ENCODE peak calls at places on chromosomes 2 and 18, in five cellular contexts. One of them, this sample, is unnamed.

GRCh38 chr2:219636941-219637841 is 9.8 kb downstream of the SLC4A3 start:
- DNase-seq in GM20000: peak
- DNase-seq in LoVo: no peak
- DNase-seq in left cardiac atrium: no peak
- DNase-seq in NCI-H82: no peak
- DNase-seq in this sample: no peak

GRCh38 chr2:166658901-166659300 is 164.9 kb upstream of the SCN7A start:
- DNase-seq in GM20000: no peak
- DNase-seq in left cardiac atrium: no peak
- DNase-seq in LoVo: no peak
- DNase-seq in NCI-H82: no peak
- DNase-seq in this sample: no peak

GRCh38 chr2:201654611-201655384 is 11.5 kb upstream of the TMEM237 start:
- DNase-seq in NCI-H82: no peak
- DNase-seq in left cardiac atrium: no peak
- DNase-seq in LoVo: no peak
- DNase-seq in GM20000: no peak
- DNase-seq in this sample: no peak

GRCh38 chr2:210502997-210503621 is 26.6 kb upstream of the LANCL1 start:
- DNase-seq in left cardiac atrium: peak
- DNase-seq in LoVo: peak
- DNase-seq in NCI-H82: peak
- DNase-seq in GM20000: peak
- DNase-seq in this sample: peak

GRCh38 chr18:73979742-73980141 is 167.9 kb downstream of the FBXO15 start:
- DNase-seq in LoVo: no peak
- DNase-seq in left cardiac atrium: no peak
- DNase-seq in NCI-H82: no peak
- DNase-seq in GM20000: no peak
- DNase-seq in this sample: no peak

GRCh38 chr2:219701847-219702634 is 74.6 kb downstream of the SLC4A3 start:
- DNase-seq in LoVo: no peak
- DNase-seq in left cardiac atrium: no peak
- DNase-seq in GM20000: no peak
- DNase-seq in NCI-H82: peak
- DNase-seq in this sample: no peak

GRCh38 chr18:61738488-61738887 is 154.3 kb downstream of the RNF152 start:
- DNase-seq in GM20000: no peak
- DNase-seq in NCI-H82: no peak
- DNase-seq in left cardiac atrium: no peak
- DNase-seq in LoVo: no peak
- DNase-seq in this sample: no peak

GRCh38 chr2:129929321-129930290 is 49.9 kb upstream of the RAB6C start:
- DNase-seq in NCI-H82: no peak
- DNase-seq in GM20000: peak
- DNase-seq in LoVo: no peak
- DNase-seq in left cardiac atrium: peak
- DNase-seq in this sample: no peak

GRCh38 chr2:129828829-129829228 is 150.6 kb upstream of the RAB6C start:
- DNase-seq in left cardiac atrium: no peak
- DNase-seq in NCI-H82: no peak
- DNase-seq in LoVo: no peak
- DNase-seq in GM20000: no peak
- DNase-seq in this sample: no peak

GRCh38 chr2:106990307-106990706 is 104.3 kb upstream of the ST6GAL2 start:
- DNase-seq in left cardiac atrium: no peak
- DNase-seq in LoVo: no peak
- DNase-seq in NCI-H82: peak
- DNase-seq in GM20000: no peak
- DNase-seq in this sample: no peak

GRCh38 chr2:200127852-200128251 is 172.5 kb downstream of the MAIP1 start:
- DNase-seq in LoVo: no peak
- DNase-seq in NCI-H82: no peak
- DNase-seq in GM20000: no peak
- DNase-seq in left cardiac atrium: no peak
- DNase-seq in this sample: peak

GRCh38 chr2:233414273-233414654 is 60.0 kb downstream of the DGKD start:
- DNase-seq in NCI-H82: no peak
- DNase-seq in GM20000: no peak
- DNase-seq in left cardiac atrium: no peak
- DNase-seq in LoVo: peak
- DNase-seq in this sample: no peak

GRCh38 chr18:76927216-76927725 is 104.9 kb downstream of the ZNF236 start:
- DNase-seq in left cardiac atrium: no peak
- DNase-seq in LoVo: no peak
- DNase-seq in GM20000: no peak
- DNase-seq in NCI-H82: no peak
- DNase-seq in this sample: no peak

GRCh38 chr18:58078889-58079573 is 35.0 kb downstream of the NEDD4L start:
- DNase-seq in left cardiac atrium: no peak
- DNase-seq in LoVo: no peak
- DNase-seq in GM20000: no peak
- DNase-seq in NCI-H82: no peak
- DNase-seq in this sample: no peak

GRCh38 chr18:48222118-48222517 is 187.1 kb downstream of the ZBTB7C start:
- DNase-seq in GM20000: no peak
- DNase-seq in NCI-H82: peak
- DNase-seq in LoVo: peak
- DNase-seq in left cardiac atrium: peak
- DNase-seq in this sample: peak

GRCh38 chr18:36017232-36017631 is 44.8 kb downstream of the RMP24 start:
- DNase-seq in left cardiac atrium: no peak
- DNase-seq in NCI-H82: peak
- DNase-seq in LoVo: no peak
- DNase-seq in GM20000: no peak
- DNase-seq in this sample: no peak

GRCh38 chr2:224036731-224037376 is 2.2 kb downstream of the SERPINE2 start:
- DNase-seq in NCI-H82: peak
- DNase-seq in LoVo: peak
- DNase-seq in left cardiac atrium: no peak
- DNase-seq in GM20000: no peak
- DNase-seq in this sample: no peak

GRCh38 chr2:46814160-46814559 is 101.4 kb downstream of the MCFD2 start:
- DNase-seq in left cardiac atrium: peak
- DNase-seq in GM20000: no peak
- DNase-seq in NCI-H82: no peak
- DNase-seq in LoVo: no peak
- DNase-seq in this sample: no peak

GRCh38 chr2:19738707-19739106 is 163.1 kb downstream of the TTC32 start:
- DNase-seq in GM20000: no peak
- DNase-seq in NCI-H82: no peak
- DNase-seq in LoVo: no peak
- DNase-seq in left cardiac atrium: peak
- DNase-seq in this sample: no peak

GRCh38 chr2:109407401-109408335 is 206.1 kb downstream of the SEPTIN10 start:
- DNase-seq in NCI-H82: no peak
- DNase-seq in left cardiac atrium: no peak
- DNase-seq in GM20000: no peak
- DNase-seq in LoVo: no peak
- DNase-seq in this sample: no peak

GRCh38 chr2:98569197-98569793 is 39.0 kb downstream of the COA5 start:
- DNase-seq in GM20000: peak
- DNase-seq in NCI-H82: peak
- DNase-seq in LoVo: no peak
- DNase-seq in left cardiac atrium: peak
- DNase-seq in this sample: peak

GRCh38 chr2:111042772-111043771 is 77.6 kb upstream of the BCL2L11 start:
- DNase-seq in left cardiac atrium: no peak
- DNase-seq in LoVo: no peak
- DNase-seq in GM20000: peak
- DNase-seq in NCI-H82: no peak
- DNase-seq in this sample: no peak

GRCh38 chr2:182228073-182228473 is 198.8 kb downstream of the PDE1A start:
- DNase-seq in GM20000: no peak
- DNase-seq in NCI-H82: no peak
- DNase-seq in left cardiac atrium: no peak
- DNase-seq in LoVo: no peak
- DNase-seq in this sample: no peak

GRCh38 chr2:214261683-214262082 is 149.2 kb upstream of the VWC2L start:
- DNase-seq in LoVo: no peak
- DNase-seq in NCI-H82: no peak
- DNase-seq in left cardiac atrium: no peak
- DNase-seq in GM20000: no peak
- DNase-seq in this sample: no peak

GRCh38 chr2:7670905-7671304 is 753.7 kb downstream of the RNF144A start:
- DNase-seq in GM20000: no peak
- DNase-seq in NCI-H82: no peak
- DNase-seq in left cardiac atrium: no peak
- DNase-seq in LoVo: no peak
- DNase-seq in this sample: no peak

GRCh38 chr18:12907258-12907925 is 23.4 kb upstream of the PTPN2 start:
- DNase-seq in left cardiac atrium: no peak
- DNase-seq in GM20000: no peak
- DNase-seq in LoVo: no peak
- DNase-seq in NCI-H82: no peak
- DNase-seq in this sample: no peak

GRCh38 chr2:64277101-64277849 is 133.1 kb upstream of the PELI1 start:
- DNase-seq in left cardiac atrium: no peak
- DNase-seq in GM20000: no peak
- DNase-seq in NCI-H82: no peak
- DNase-seq in LoVo: no peak
- DNase-seq in this sample: no peak

GRCh38 chr2:10005461-10005860 is 37.9 kb upstream of the KLF11 start:
- DNase-seq in NCI-H82: no peak
- DNase-seq in GM20000: no peak
- DNase-seq in left cardiac atrium: no peak
- DNase-seq in LoVo: no peak
- DNase-seq in this sample: no peak

This sample was measured in HepG2.